ENCODE peak calls at places on chromosome 6, in four cellular contexts. Y is A549, D is lower leg skin, H is PC-3. J is an unnamed sample.

GRCh38 chr6:137810554-137811120 is 56.4 kb upstream of the TNFAIP3 start:
- DNase-seq in Y (no peak), H (no peak), D (no peak), J (no peak)

GRCh38 chr6:118188561-118188960 is 281.5 kb downstream of the SLC35F1 start:
- DNase-seq in D (no peak), H (no peak), Y (no peak), J (no peak)

GRCh38 chr6:163572612-163573011 is 158.1 kb downstream of the QKI start:
- DNase-seq in H (no peak), Y (peak; percentile 9), D (no peak), J (no peak)

GRCh38 chr6:136526196-136526930 is 23.9 kb downstream of the MAP7 start:
- DNase-seq in Y (peak; percentile 72), H (no peak), D (peak; percentile 87), J (peak; percentile 15)

GRCh38 chr6:83125425-83125824 is 58.0 kb downstream of the DOP1A start:
- DNase-seq in Y (no peak), H (no peak), D (no peak), J (no peak)

GRCh38 chr6:155185544-155185943 is 78.3 kb upstream of the CLDN20 start:
- DNase-seq in D (no peak), H (peak; percentile 69), Y (peak; percentile 25), J (no peak)

GRCh38 chr6:135261872-135262725 is 81.0 kb downstream of the MYB start:
- DNase-seq in D (no peak), Y (no peak), H (no peak), J (no peak)

GRCh38 chr6:114559419-114559818 is 216.6 kb upstream of the HS3ST5 start:
- DNase-seq in Y (no peak), H (no peak), D (no peak), J (no peak)

GRCh38 chr6:7267521-7268091 is 45.4 kb downstream of the SSR1 start:
- DNase-seq in H (peak; percentile 99), D (peak; percentile 95), Y (peak; percentile 84), J (no peak)

GRCh38 chr6:132391391-132392291 is 9.6 kb downstream of the MOXD1 start:
- DNase-seq in Y (no peak), H (peak; percentile 26), D (no peak), J (no peak)

GRCh38 chr6:36911946-36912555 is 26.3 kb downstream of the C6orf89 start:
- DNase-seq in Y (no peak), H (no peak), D (no peak), J (peak; percentile 90)

GRCh38 chr6:135815216-135815615 is 36.3 kb upstream of the PDE7B start:
- DNase-seq in Y (no peak), D (no peak), H (no peak), J (no peak)

GRCh38 chr6:152863618-152864326 is 113.2 kb downstream of the VIP start:
- DNase-seq in H (peak; percentile 74), Y (peak; percentile 12), D (peak; percentile 82), J (peak; percentile 63)

GRCh38 chr6:136566007-136566487 is 15.8 kb upstream of the MAP7 start:
- DNase-seq in H (peak; percentile 75), Y (no peak), D (no peak), J (no peak)

GRCh38 chr6:105767541-105767940 is 318.6 kb upstream of the PRDM1 start:
- DNase-seq in D (no peak), Y (no peak), H (no peak), J (no peak)

GRCh38 chr6:34392497-34393190 is at the start of gene NUDT3:
- DNase-seq in H (peak; percentile 91), Y (peak; percentile 70), D (peak; percentile 98), J (peak; percentile 90)

GRCh38 chr6:157280947-157281346 is 42.4 kb downstream of the TMEM242 start:
- DNase-seq in Y (no peak), D (peak; percentile 29), H (no peak), J (no peak)

GRCh38 chr6:137277971-137278602 is 58.9 kb upstream of the IFNGR1 start:
- DNase-seq in D (no peak), H (peak; percentile 85), Y (peak; percentile 15), J (no peak)

GRCh38 chr6:52571099-52571755 is 5.6 kb downstream of the TRAM2 start:
- DNase-seq in Y (no peak), D (no peak), H (no peak), J (no peak)

GRCh38 chr6:166436195-166437139 is 53.7 kb upstream of the MPC1 start:
- DNase-seq in D (peak; percentile 75), H (no peak), Y (no peak), J (no peak)

GRCh38 chr6:103893082-103893481 is 966.6 kb downstream of the HACE1 start:
- DNase-seq in Y (no peak), D (no peak), H (no peak), J (no peak)

GRCh38 chr6:89122625-89123024 is 4.8 kb upstream of the SRSF12 start:
- DNase-seq in Y (no peak), H (peak; percentile 54), D (no peak), J (peak; percentile 25)

GRCh38 chr6:37354526-37355384 is 972 bp downstream of the RNF8 start:
- DNase-seq in Y (peak; percentile 25), D (no peak), H (peak; percentile 34), J (no peak)

GRCh38 chr6:119594907-119595306 is 245.3 kb upstream of the MAN1A1 start:
- DNase-seq in Y (no peak), H (peak; percentile 72), D (no peak), J (no peak)

GRCh38 chr6:164825386-164825785 is 484.0 kb downstream of the C6orf118 start:
- DNase-seq in Y (no peak), D (no peak), H (peak; percentile 23), J (no peak)

GRCh38 chr6:38508894-38509293 is 130.8 kb downstream of the BTBD9 start:
- DNase-seq in Y (no peak), H (peak; percentile 86), D (no peak), J (no peak)

GRCh38 chr6:113449051-113449450 is 408.1 kb upstream of the MARCKS start:
- DNase-seq in H (peak; percentile 26), Y (no peak), D (no peak), J (no peak)

GRCh38 chr6:9168669-9169068 is 733.3 kb upstream of the SLC35B3 start:
- DNase-seq in H (peak; percentile 33), D (no peak), Y (no peak), J (no peak)

GRCh38 chr6:116430860-116431259 is 30.3 kb upstream of the CALHM6 start:
- DNase-seq in D (no peak), H (no peak), Y (no peak), J (no peak)

GRCh38 chr6:147000545-147001488 is 203.4 kb upstream of the STXBP5 start:
- DNase-seq in H (no peak), D (no peak), Y (no peak), J (no peak)

GRCh38 chr6:151514000-151514730 is 20.3 kb downstream of the CCDC170 start:
- DNase-seq in D (no peak), H (no peak), Y (no peak), J (no peak)

GRCh38 chr6:87700729-87701675 is 1.0 kb downstream of the AKIRIN2 start:
- DNase-seq in Y (peak; percentile 44), H (peak; percentile 83), D (peak; percentile 90), J (no peak)

GRCh38 chr6:131717815-131718214 is 7.0 kb upstream of the CTAGE9 start:
- DNase-seq in D (no peak), Y (no peak), H (no peak), J (no peak)

GRCh38 chr6:153956807-153957206 is 82.2 kb upstream of the OPRM1 start:
- DNase-seq in Y (no peak), D (no peak), H (no peak), J (no peak)

GRCh38 chr6:155782320-155782730 is 326.7 kb upstream of the NOX3 start:
- DNase-seq in D (no peak), Y (peak; percentile 19), H (peak; percentile 95), J (no peak)

GRCh38 chr6:70310063-70310694 is 7.3 kb upstream of the COL9A1 start:
- DNase-seq in Y (no peak), H (peak; percentile 74), D (no peak), J (peak; percentile 49)

GRCh38 chr6:128443553-128443952 is 76.8 kb downstream of the PTPRK start:
- DNase-seq in H (no peak), D (no peak), Y (no peak), J (no peak)

GRCh38 chr6:41939091-41939847 is 2.3 kb downstream of the CCND3 start:
- DNase-seq in H (peak; percentile 24), D (peak; percentile 89), Y (no peak), J (no peak)
- H3K4me3 ChIP-seq in H (peak overlapping the region; percentile 87), D (no peak overlapping the region), Y (peak overlapping the region; percentile 87), J (peak overlapping the region; percentile 97)

GRCh38 chr6:27213544-27214125 is 33.9 kb upstream of the PRSS16 start:
- DNase-seq in Y (peak; percentile 31), H (no peak), D (no peak), J (no peak)

GRCh38 chr6:27209167-27209566 is 38.3 kb upstream of the PRSS16 start:
- DNase-seq in H (no peak), Y (no peak), D (no peak), J (no peak)

GRCh38 chr6:27206806-27207205 is 40.7 kb upstream of the PRSS16 start:
- DNase-seq in D (no peak), Y (no peak), H (no peak), J (no peak)

GRCh38 chr6:27208042-27208441 is 39.5 kb upstream of the PRSS16 start:
- DNase-seq in Y (no peak), H (no peak), D (no peak), J (no peak)

GRCh38 chr6:27209659-27210269 is 37.7 kb upstream of the PRSS16 start:
- DNase-seq in Y (no peak), D (no peak), H (no peak), J (no peak)
- H3K4me3 ChIP-seq in Y (peak overlapping the region; percentile 35), D (no peak overlapping the region), H (no peak overlapping the region), J (no peak overlapping the region)

GRCh38 chr6:21599074-21599639 is 5.6 kb downstream of the SOX4 start:
- DNase-seq in H (no peak), D (no peak), Y (no peak), J (no peak)
- H3K4me3 ChIP-seq in H (peak overlapping the region; percentile 99), D (no peak overlapping the region), Y (peak overlapping the region; percentile 83), J (peak overlapping the region; percentile 91)

GRCh38 chr6:31943742-31944141 is 2.2 kb upstream of the CFB start:
- DNase-seq in Y (no peak), H (no peak), D (no peak), J (no peak)

GRCh38 chr6:31945154-31945506 is 765 bp upstream of the CFB start:
- DNase-seq in Y (no peak), H (no peak), D (no peak), J (no peak)

GRCh38 chr6:31946370-31946885 is 533 bp downstream of the CFB start:
- DNase-seq in H (no peak), D (no peak), Y (no peak), J (no peak)

GRCh38 chr6:31947070-31947675 is 1.3 kb downstream of the CFB start:
- DNase-seq in D (no peak), H (no peak), Y (no peak), J (no peak)

GRCh38 chr6:31945507-31946369 is at the start of gene CFB:
- DNase-seq in D (peak; percentile 95), H (peak; percentile 79), Y (peak; percentile 41), J (no peak)
- H3K4me3 ChIP-seq in D (no peak within 1 kb of the TSS), H (peak within 1 kb of the TSS; percentile 29), Y (no peak within 1 kb of the TSS), J (no peak within 1 kb of the TSS)

DNA sequence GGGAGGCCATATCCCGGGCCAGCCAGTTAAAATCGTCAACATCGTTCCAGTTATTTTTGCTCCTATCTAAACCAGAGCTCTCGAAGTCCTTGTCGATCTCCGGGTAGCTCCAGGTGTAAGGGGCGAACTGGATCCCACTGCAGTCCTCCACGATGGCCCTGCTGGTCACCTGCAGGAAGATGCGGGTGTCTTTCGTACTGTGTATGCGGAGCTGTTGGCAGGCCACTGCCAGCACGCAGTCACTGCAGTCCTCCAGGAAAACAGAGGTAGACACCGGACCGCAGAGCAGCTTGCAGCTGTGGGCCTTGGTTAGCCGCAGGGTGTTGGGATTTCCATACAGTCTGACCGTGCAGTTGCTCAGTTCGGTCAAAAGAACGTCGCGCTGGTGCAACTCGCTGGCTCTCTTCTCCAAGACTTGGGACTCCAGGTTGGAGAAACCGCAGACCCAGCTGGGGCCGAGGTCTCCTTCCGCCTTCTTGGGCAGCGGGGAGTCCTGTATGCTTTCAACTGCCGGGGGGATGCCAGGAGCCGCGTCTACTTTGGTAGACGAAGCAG is 743 bp downstream of the TBCC start:
- DNase-seq in H (no peak), D (no peak), Y (peak; percentile 14), J (no peak)
- H3K4me3 ChIP-seq in H (peak overlapping the region; percentile 98), D (peak overlapping the region; percentile 89), Y (peak overlapping the region; percentile 73), J (peak overlapping the region; percentile 98)

J was measured in Jurkat, Clone E6-1.